ENCODE peak calls at places on chromosomes 5 and 9, in nine cellular contexts. Q is stimulated activated CD8-positive, alpha-beta memory T cell treated with anti-CD3 and anti-CD28 coated beads, Interleukin-12 subunit alpha, Interleukin-12 subunit beta, amount 100 ng/mL, for 1 hour; V is GM13976; A is NCI-H1092; M is globus pallidus; X is activated CD8-positive, alpha-beta T cell treated with anti-CD3 and anti-CD28 coated beads for 36 hours; W is AG09309; E is MCF 10A; L is HuH-7. R is an unnamed sample.

GRCh38 chr9:93814561-93814960 is 140.6 kb downstream of the BARX1 start:
- DNase-seq in Q (no peak), V (no peak), A (peak), M (no peak), X (no peak), W (no peak), E (no peak), L (no peak), R (peak)

GRCh38 chr9:92749071-92749933 is 15.3 kb downstream of the BICD2 start:
- DNase-seq in Q (no peak), V (no peak), A (peak), M (peak), X (no peak), W (no peak), E (no peak), L (no peak), R (no peak)

GRCh38 chr9:133869674-133870419 is 122.3 kb downstream of the VAV2 start:
- DNase-seq in Q (no peak), V (no peak), A (no peak), M (no peak), X (peak), W (no peak), E (no peak), L (peak), R (no peak)

GRCh38 chr9:77224750-77225312 is 47.5 kb downstream of the VPS13A start:
- DNase-seq in Q (no peak), V (no peak), A (no peak), M (no peak), X (no peak), W (peak), E (peak), L (no peak), R (no peak)

GRCh38 chr5:90182726-90183125 is 226.8 kb downstream of the CETN3 start:
- DNase-seq in Q (no peak), V (no peak), A (no peak), M (no peak), X (no peak), W (no peak), E (peak), L (no peak), R (no peak)

GRCh38 chr5:54470677-54471076 is 15.2 kb downstream of the HSPB3 start:
- DNase-seq in Q (no peak), V (no peak), A (no peak), M (no peak), X (no peak), W (peak), E (no peak), L (no peak), R (no peak)

GRCh38 chr5:10649518-10650410 is 85.9 kb downstream of the ANKRD33B start:
- DNase-seq in Q (no peak), V (no peak), A (no peak), M (no peak), X (no peak), W (no peak), E (no peak), L (no peak), R (no peak)

GRCh38 chr5:125134216-125135081 is 388.0 kb upstream of the ZNF608 start:
- DNase-seq in Q (no peak), V (no peak), A (no peak), M (no peak), X (no peak), W (peak), E (peak), L (no peak), R (no peak)

GRCh38 chr9:96176901-96177718 is 124.9 kb downstream of the HSD17B3 start:
- DNase-seq in Q (no peak), V (no peak), A (no peak), M (peak), X (no peak), W (no peak), E (no peak), L (peak), R (no peak)

GRCh38 chr9:113564804-113565237 is 101.3 kb downstream of the RGS3 start:
- DNase-seq in Q (no peak), V (no peak), A (peak), M (peak), X (no peak), W (no peak), E (peak), L (no peak), R (no peak)

GRCh38 chr5:133404724-133405123 is 207.6 kb downstream of the FSTL4 start:
- DNase-seq in Q (no peak), V (no peak), A (no peak), M (no peak), X (peak), W (no peak), E (peak), L (no peak), R (no peak)

GRCh38 chr9:89874351-89875321 is 269.8 kb downstream of the GADD45G start:
- DNase-seq in Q (no peak), V (no peak), A (no peak), M (peak), X (no peak), W (no peak), E (no peak), L (no peak), R (no peak)

GRCh38 chr9:133788819-133789733 is 50.9 kb upstream of the SARDH start:
- DNase-seq in Q (no peak), V (no peak), A (no peak), M (peak), X (no peak), W (no peak), E (no peak), L (peak), R (no peak)

GRCh38 chr5:79865588-79865987 is 125.5 kb downstream of the MTX3 start:
- DNase-seq in Q (no peak), V (no peak), A (no peak), M (no peak), X (no peak), W (no peak), E (no peak), L (no peak), R (no peak)

GRCh38 chr9:137176302-137177182 is 4.7 kb upstream of the TMEM210 start:
- DNase-seq in Q (no peak), V (peak), A (peak), M (no peak), X (no peak), W (no peak), E (peak), L (peak), R (peak)

GRCh38 chr9:116646661-116647514 is 40.2 kb upstream of the TRIM32 start:
- DNase-seq in Q (no peak), V (no peak), A (peak), M (peak), X (no peak), W (no peak), E (peak), L (no peak), R (peak)

GRCh38 chr9:85212887-85213286 is 528.9 kb downstream of the AGTPBP1 start:
- DNase-seq in Q (no peak), V (no peak), A (no peak), M (no peak), X (peak), W (peak), E (peak), L (no peak), R (no peak)

GRCh38 chr5:10902145-10902544 is 141.1 kb upstream of the DAP start:
- DNase-seq in Q (no peak), V (no peak), A (no peak), M (no peak), X (no peak), W (no peak), E (peak), L (no peak), R (no peak)

GRCh38 chr5:173643964-173644363 is 27.5 kb upstream of the BOD1 start:
- DNase-seq in Q (no peak), V (peak), A (peak), M (peak), X (peak), W (no peak), E (no peak), L (no peak), R (no peak)

GRCh38 chr9:94945191-94946144 is 219.0 kb downstream of the AOPEP start:
- DNase-seq in Q (no peak), V (no peak), A (no peak), M (peak), X (no peak), W (peak), E (peak), L (no peak), R (no peak)

GRCh38 chr5:66976108-66976507 is 220.5 kb downstream of the CD180 start:
- DNase-seq in Q (no peak), V (no peak), A (no peak), M (no peak), X (no peak), W (no peak), E (no peak), L (no peak), R (no peak)

GRCh38 chr5:180332051-180332517 is 21.1 kb downstream of the GFPT2 start:
- DNase-seq in Q (no peak), V (no peak), A (no peak), M (no peak), X (no peak), W (no peak), E (peak), L (no peak), R (no peak)

GRCh38 chr5:6483880-6484382 is 35.3 kb downstream of the UBE2QL1 start:
- DNase-seq in Q (no peak), V (peak), A (no peak), M (no peak), X (no peak), W (no peak), E (no peak), L (no peak), R (no peak)

GRCh38 chr9:128372784-128373183 is 1.6 kb downstream of the URM1 start:
- DNase-seq in Q (no peak), V (no peak), A (no peak), M (peak), X (no peak), W (no peak), E (no peak), L (no peak), R (no peak)

GRCh38 chr5:116063950-116064349 is 20.9 kb upstream of the COMMD10 start:
- DNase-seq in Q (no peak), V (no peak), A (no peak), M (no peak), X (no peak), W (no peak), E (no peak), L (no peak), R (no peak)

GRCh38 chr5:15823413-15823812 is 323.4 kb downstream of the FBXL7 start:
- DNase-seq in Q (no peak), V (no peak), A (no peak), M (no peak), X (no peak), W (no peak), E (no peak), L (no peak), R (no peak)

GRCh38 chr5:31887556-31887955 is 248.6 kb downstream of the PDZD2 start:
- DNase-seq in Q (no peak), V (no peak), A (no peak), M (peak), X (no peak), W (no peak), E (no peak), L (no peak), R (no peak)

GRCh38 chr9:82553654-82554366 is 509.1 kb downstream of the RASEF start:
- DNase-seq in Q (no peak), V (no peak), A (no peak), M (no peak), X (no peak), W (no peak), E (peak), L (no peak), R (no peak)

GRCh38 chr5:15388856-15389255 is 111.1 kb upstream of the FBXL7 start:
- DNase-seq in Q (no peak), V (no peak), A (no peak), M (no peak), X (no peak), W (no peak), E (no peak), L (no peak), R (no peak)

GRCh38 chr5:176400382-176401156 is 12.0 kb downstream of the HIGD2A start:
- DNase-seq in Q (no peak), V (no peak), A (no peak), M (no peak), X (no peak), W (no peak), E (peak), L (no peak), R (no peak)

GRCh38 chr5:133371371-133372155 is 240.8 kb downstream of the FSTL4 start:
- DNase-seq in Q (no peak), V (no peak), A (no peak), M (no peak), X (no peak), W (no peak), E (no peak), L (no peak), R (no peak)

GRCh38 chr5:66151491-66151890 is 7.4 kb downstream of the SREK1 start:
- DNase-seq in Q (no peak), V (no peak), A (no peak), M (no peak), X (no peak), W (no peak), E (no peak), L (no peak), R (no peak)

GRCh38 chr9:79362100-79363081 is 209.4 kb upstream of the TLE4 start:
- DNase-seq in Q (no peak), V (no peak), A (peak), M (no peak), X (no peak), W (no peak), E (peak), L (no peak), R (peak)

GRCh38 chr5:3036041-3036440 is 284.6 kb upstream of the IRX2 start:
- DNase-seq in Q (no peak), V (no peak), A (no peak), M (no peak), X (no peak), W (no peak), E (no peak), L (no peak), R (no peak)

GRCh38 chr5:54090495-54091084 is 219.8 kb downstream of the ARL15 start:
- DNase-seq in Q (no peak), V (no peak), A (no peak), M (no peak), X (no peak), W (peak), E (peak), L (no peak), R (peak)